ENCODE peak calls at places on chromosome X, in nine cellular contexts. U is NCI-H1105 treated with DMSO at 0.1 percent for 48 hours; P is activated CD4-positive, alpha-beta T cell treated with anti-CD3 and anti-CD28 coated beads, Interleukin-2, amount 10 ng/mL, durations not matched to agents 7 days and 5 days; I is activated naive CD8-positive, alpha-beta T cell treated with anti-CD3 and anti-CD28 coated beads, Interleukin-2, amount 50 U/mL, for 16 hours; F is T-cell; Q is aorta; R is NCI-H1694 treated with DMSO at 0.1 percent for 48 hours; X is NCI-H510A treated with DMSO at 0.1 percent for 48 hours; S is body of pancreas. B is an unnamed sample.

GRCh38 chrX:23952984-23953907 is 45.4 kb downstream of the CXorf58 start:
- DNase-seq in P (peak), Q (no peak), I (no peak), U (no peak), R (no peak), X (no peak), S (peak), F (peak), B (no peak)

GRCh38 chrX:150200361-150200760 is 162.8 kb upstream of the MAMLD1 start:
- DNase-seq in F (no peak), U (no peak), X (no peak), S (no peak), P (no peak), Q (no peak), I (no peak), R (no peak), B (no peak)

GRCh38 chrX:69603566-69604194 is 12.2 kb upstream of the EDA start:
- DNase-seq in X (no peak), U (no peak), S (peak), Q (no peak), F (no peak), P (no peak), R (no peak), I (no peak), B (no peak)

GRCh38 chrX:114210879-114211278 is 373.0 kb upstream of the HTR2C start:
- DNase-seq in F (no peak), I (no peak), S (no peak), U (no peak), P (no peak), Q (no peak), R (no peak), X (no peak), B (no peak)

GRCh38 chrX:23387826-23388225 is 53.2 kb downstream of the PTCHD1 start:
- DNase-seq in U (no peak), R (no peak), X (no peak), P (no peak), I (no peak), F (no peak), Q (no peak), S (no peak), B (no peak)

GRCh38 chrX:100812216-100813158 is 7.7 kb upstream of the CSTF2 start:
- DNase-seq in U (no peak), I (no peak), X (no peak), Q (no peak), R (no peak), S (no peak), F (no peak), P (no peak), B (no peak)

GRCh38 chrX:1086444-1087409 is 125.7 kb downstream of the CRLF2 start:
- DNase-seq in S (no peak), I (no peak), X (no peak), R (no peak), F (no peak), Q (peak), U (no peak), P (no peak), B (no peak)

GRCh38 chrX:50111762-50112161 is 89.0 kb downstream of the AKAP4 start:
- DNase-seq in U (no peak), F (no peak), R (no peak), S (peak), Q (no peak), I (no peak), X (no peak), P (no peak), B (no peak)

GRCh38 chrX:71173440-71173839 is 28.8 kb downstream of the NLGN3 start:
- DNase-seq in U (no peak), P (no peak), R (no peak), I (no peak), Q (no peak), S (no peak), X (no peak), F (no peak), B (no peak)

GRCh38 chrX:57929373-57929772 is 19.1 kb upstream of the ZXDA start:
- DNase-seq in P (no peak), R (no peak), I (no peak), U (peak), Q (no peak), X (no peak), F (no peak), S (no peak), B (no peak)

GRCh38 chrX:111100191-111100590 is 4.2 kb downstream of the PAK3 start:
- DNase-seq in P (peak), Q (no peak), F (peak), R (peak), U (peak), X (peak), I (no peak), S (no peak), B (no peak)

GRCh38 chrX:130012683-130013082 is 30.2 kb downstream of the BCORL1 start:
- DNase-seq in R (no peak), S (no peak), F (no peak), Q (peak), X (no peak), P (no peak), I (no peak), U (no peak), B (no peak)

GRCh38 chrX:39445336-39445735 is 644.1 kb downstream of the MID1IP1 start:
- DNase-seq in X (no peak), R (peak), U (no peak), P (peak), S (peak), F (peak), Q (no peak), I (no peak), B (no peak)

GRCh38 chrX:46559062-46559461 is 13.8 kb upstream of the ZNF674 start:
- DNase-seq in U (no peak), P (no peak), X (no peak), R (no peak), S (no peak), F (no peak), I (no peak), Q (no peak), B (peak)

GRCh38 chrX:101823236-101823635 is 108.6 kb downstream of the ZMAT1 start:
- DNase-seq in F (no peak), U (no peak), S (no peak), P (no peak), Q (no peak), R (no peak), X (no peak), I (no peak), B (no peak)

GRCh38 chrX:15319075-15319474 is 3.6 kb upstream of the ASB11 start:
- DNase-seq in F (no peak), P (no peak), R (no peak), U (no peak), X (no peak), Q (no peak), I (no peak), S (no peak), B (no peak)

GRCh38 chrX:11305641-11306040 is 12.4 kb downstream of the AMELX start:
- DNase-seq in Q (no peak), I (no peak), S (no peak), R (no peak), F (no peak), P (no peak), U (no peak), X (no peak), B (no peak)

GRCh38 chrX:45709381-45709780 is 508.7 kb upstream of the DIPK2B start:
- DNase-seq in P (no peak), F (no peak), U (no peak), R (no peak), Q (no peak), S (no peak), I (no peak), X (no peak), B (no peak)

GRCh38 chrX:155027509-155028066 is 944 bp downstream of the FUNDC2 start:
- DNase-seq in R (no peak), U (peak), F (peak), S (peak), Q (no peak), P (peak), X (peak), I (no peak), B (no peak)

GRCh38 chrX:23902419-23902818 is 5.3 kb downstream of the APOO start:
- DNase-seq in Q (no peak), I (no peak), S (peak), R (peak), P (peak), U (peak), F (no peak), X (peak), B (no peak)

GRCh38 chrX:52359614-52360232 is 9.1 kb upstream of the XAGE2 start:
- DNase-seq in I (no peak), F (no peak), X (no peak), R (no peak), P (no peak), Q (no peak), S (no peak), U (no peak), B (no peak)

GRCh38 chrX:56764975-56765791 is 36.1 kb downstream of the NBDY start:
- DNase-seq in I (no peak), R (no peak), Q (peak), U (no peak), P (peak), S (no peak), F (peak), X (no peak), B (no peak)

GRCh38 chrX:13487731-13488505 is 81.5 kb upstream of the EGFL6 start:
- DNase-seq in U (peak), R (peak), I (no peak), S (peak), P (peak), Q (no peak), X (peak), F (peak), B (no peak)

GRCh38 chrX:150238656-150239382 is 124.3 kb upstream of the MAMLD1 start:
- DNase-seq in R (no peak), S (no peak), Q (no peak), F (no peak), U (no peak), X (no peak), P (no peak), I (no peak), B (no peak)

GRCh38 chrX:13791559-13791958 is 25.3 kb downstream of the GPM6B start:
- DNase-seq in S (no peak), P (no peak), Q (no peak), U (peak), F (no peak), R (no peak), I (no peak), X (no peak), B (no peak)

GRCh38 chrX:115393271-115393670 is 103.8 kb downstream of the LUZP4 start:
- DNase-seq in P (no peak), Q (no peak), R (no peak), S (no peak), F (no peak), I (no peak), U (no peak), X (no peak), B (no peak)

GRCh38 chrX:20432746-20433374 is 166.2 kb upstream of the RPS6KA3 start:
- DNase-seq in X (no peak), Q (no peak), F (no peak), S (no peak), P (no peak), U (no peak), I (no peak), R (no peak), B (no peak)

GRCh38 chrX:45710081-45710801 is 509.6 kb upstream of the DIPK2B start:
- DNase-seq in P (peak), R (no peak), Q (no peak), S (no peak), U (no peak), I (no peak), F (no peak), X (no peak), B (no peak)

GRCh38 chrX:130079824-130080406 is 30.4 kb downstream of the ELF4 start:
- DNase-seq in U (peak), S (peak), P (peak), R (peak), I (peak), Q (no peak), F (peak), X (peak), B (no peak)

GRCh38 chrX:131841496-131842410 is 181.3 kb upstream of the STK26 start:
- DNase-seq in I (no peak), S (peak), P (peak), R (peak), F (peak), U (peak), X (peak), Q (no peak), B (no peak)

GRCh38 chrX:133214316-133214715 is 3.8 kb downstream of the TFDP3 start:
- DNase-seq in X (no peak), Q (no peak), R (no peak), U (no peak), S (no peak), F (no peak), I (no peak), P (no peak), B (no peak)

GRCh38 chrX:135396109-135396508 is 25.6 kb upstream of the SMIM10L2A start:
- DNase-seq in X (no peak), U (no peak), F (no peak), I (no peak), R (no peak), Q (no peak), S (no peak), P (no peak), B (no peak)

GRCh38 chrX:141902366-141902765 is 1.3 kb upstream of the MAGEC1 start:
- DNase-seq in S (no peak), Q (no peak), F (no peak), R (no peak), I (no peak), X (no peak), P (no peak), U (no peak), B (no peak)

GRCh38 chrX:31279359-31279758 is 207.5 kb upstream of the FTHL17 start:
- DNase-seq in I (no peak), U (no peak), F (no peak), P (no peak), X (peak), S (no peak), R (no peak), Q (no peak), B (no peak)

GRCh38 chrX:17559728-17560379 is 177.4 kb upstream of the SCML1 start:
- DNase-seq in X (peak), F (no peak), Q (no peak), S (peak), R (no peak), P (no peak), I (no peak), U (no peak), B (no peak)

GRCh38 chrX:25131055-25131454 is 115.3 kb upstream of the ARX start:
- DNase-seq in Q (no peak), F (no peak), X (no peak), S (no peak), U (no peak), R (no peak), P (no peak), I (no peak), B (no peak)

GRCh38 chrX:151699746-151700145 is 4.5 kb downstream of the PRRG3 start:
- DNase-seq in X (no peak), Q (no peak), F (no peak), I (no peak), P (no peak), R (no peak), S (no peak), U (no peak), B (no peak)